ENCODE peak calls at places on chromosomes 6 and 20, in four cellular contexts. Y is NCI-H2029 treated with DMSO at 0.1 percent for 48 hours; B is GM04503; M is stimulated activated CD8-positive, alpha-beta memory T cell treated with anti-CD3 and anti-CD28 coated beads, Interleukin-4, amount 100 ng/mL, for 1 hour. C is an unnamed sample.

GRCh38 chr20:36526521-36527011 is 14.8 kb upstream of the MYL9 start:
- DNase-seq in Y (no peak), B (no peak), M (no peak), C (no peak)

GRCh38 chr6:104711371-104711770 is 148.3 kb downstream of the HACE1 start:
- DNase-seq in Y (peak), B (peak), M (no peak), C (no peak)

GRCh38 chr6:90472716-90473115 is 114.2 kb downstream of the MAP3K7 start:
- DNase-seq in Y (no peak), B (no peak), M (no peak), C (no peak)

GRCh38 chr6:135875446-135875845 is 23.9 kb downstream of the PDE7B start:
- DNase-seq in Y (no peak), B (no peak), M (no peak), C (no peak)

GRCh38 chr6:17450825-17451224 is 57.4 kb downstream of the CAP2 start:
- DNase-seq in Y (no peak), B (no peak), M (no peak), C (no peak)

GRCh38 chr6:157380458-157380778 is 572 bp upstream of the ZDHHC14 start:
- DNase-seq in Y (no peak), B (no peak), M (no peak), C (peak)

GRCh38 chr6:165559632-165560031 is 103.4 kb downstream of the PDE10A start:
- DNase-seq in Y (no peak), B (no peak), M (no peak), C (no peak)

GRCh38 chr6:131488780-131489179 is 84.2 kb upstream of the ARG1 start:
- DNase-seq in Y (no peak), B (no peak), M (no peak), C (no peak)

GRCh38 chr20:588932-589672 is 21.0 kb downstream of the TCF15 start:
- DNase-seq in Y (no peak), B (no peak), M (no peak), C (no peak)

GRCh38 chr6:156425374-156425773 is 351.8 kb upstream of the ARID1B start:
- DNase-seq in Y (no peak), B (peak), M (no peak), C (no peak)

GRCh38 chr20:63501818-63502670 is 3.2 kb upstream of the EEF1A2 start:
- DNase-seq in Y (no peak), B (no peak), M (no peak), C (peak)

GRCh38 chr20:61933481-61933950 is 132.2 kb downstream of the TAF4 start:
- DNase-seq in Y (no peak), B (no peak), M (no peak), C (no peak)

GRCh38 chr20:62872184-62872862 is 10.7 kb upstream of the TCFL5 start:
- DNase-seq in Y (no peak), B (no peak), M (no peak), C (no peak)

GRCh38 chr20:49136817-49137571 is 51.1 kb downstream of the STAU1 start:
- DNase-seq in Y (no peak), B (no peak), M (no peak), C (no peak)

GRCh38 chr6:31834704-31835375 is 7.3 kb downstream of the HSPA1B start:
- DNase-seq in Y (peak), B (no peak), M (peak), C (peak)

GRCh38 chr6:119077643-119078448 is 618 bp downstream of the FAM184A start:
- DNase-seq in Y (peak), B (no peak), M (peak), C (peak)

GRCh38 chr6:25279748-25280616 is 808 bp downstream of the CARMIL1 start:
- DNase-seq in Y (peak), B (no peak), M (no peak), C (peak)

GRCh38 chr6:123640567-123641187 is 3.9 kb upstream of the TRDN start:
- DNase-seq in Y (no peak), B (no peak), M (no peak), C (no peak)

GRCh38 chr20:32945710-32946221 is 58.5 kb downstream of the SUN5 start:
- DNase-seq in Y (no peak), B (no peak), M (no peak), C (peak)

GRCh38 chr6:90846824-90847223 is 260.0 kb upstream of the MAP3K7 start:
- DNase-seq in Y (no peak), B (no peak), M (no peak), C (no peak)

GRCh38 chr20:17664025-17664638 is 17.9 kb downstream of the RRBP1 start:
- DNase-seq in Y (no peak), B (no peak), M (no peak), C (no peak)

GRCh38 chr6:143838395-143838794 is 4.7 kb upstream of the LTV1 start:
- DNase-seq in Y (no peak), B (no peak), M (no peak), C (no peak)

GRCh38 chr20:20248620-20249200 is 119.2 kb upstream of the INSM1 start:
- DNase-seq in Y (no peak), B (no peak), M (no peak), C (no peak)